ENCODE peak calls at places on chromosomes 3 and 15, in nine cellular contexts. One of them, this sample, is unnamed.

GRCh38 chr3:3110749-3111361 is 681 bp upstream of the IL5RA start:
- DNase-seq in T-helper 9 cell: no peak
- DNase-seq in RPMI7951: no peak
- DNase-seq in LoVo: no peak
- DNase-seq in DMS153: no peak
- DNase-seq in A549: no peak
- DNase-seq in KBM-7: peak; percentile 23
- DNase-seq in NT2/D1: no peak
- DNase-seq in epithelial cell of esophagus: no peak
- DNase-seq in this sample: peak; percentile 39

GRCh38 chr3:149575213-149575961 is 82.4 kb downstream of the WWTR1 start:
- DNase-seq in T-helper 9 cell: no peak
- DNase-seq in RPMI7951: peak; percentile 98
- DNase-seq in LoVo: no peak
- DNase-seq in DMS153: peak; percentile 41
- DNase-seq in A549: peak; percentile 61
- DNase-seq in KBM-7: no peak
- DNase-seq in NT2/D1: no peak
- DNase-seq in epithelial cell of esophagus: peak; percentile 57
- DNase-seq in this sample: no peak

GRCh38 chr3:82386656-82387055 is 625.2 kb upstream of the GBE1 start:
- DNase-seq in T-helper 9 cell: no peak
- DNase-seq in RPMI7951: no peak
- DNase-seq in LoVo: no peak
- DNase-seq in DMS153: no peak
- DNase-seq in A549: no peak
- DNase-seq in KBM-7: no peak
- DNase-seq in NT2/D1: no peak
- DNase-seq in epithelial cell of esophagus: peak; percentile 1
- DNase-seq in this sample: no peak

GRCh38 chr15:33057845-33058244 is 136.7 kb downstream of the FMN1 start:
- DNase-seq in T-helper 9 cell: no peak
- DNase-seq in RPMI7951: no peak
- DNase-seq in LoVo: no peak
- DNase-seq in DMS153: no peak
- DNase-seq in A549: no peak
- DNase-seq in KBM-7: no peak
- DNase-seq in NT2/D1: no peak
- DNase-seq in epithelial cell of esophagus: no peak
- DNase-seq in this sample: no peak

GRCh38 chr3:134312873-134313838 is 61.1 kb downstream of the AMOTL2 start:
- DNase-seq in T-helper 9 cell: no peak
- DNase-seq in RPMI7951: peak; percentile 72
- DNase-seq in LoVo: no peak
- DNase-seq in DMS153: no peak
- DNase-seq in A549: no peak
- DNase-seq in KBM-7: no peak
- DNase-seq in NT2/D1: no peak
- DNase-seq in epithelial cell of esophagus: peak; percentile 46
- DNase-seq in this sample: peak; percentile 94

GRCh38 chr3:99128740-99129505 is 227.4 kb upstream of the DCBLD2 start:
- DNase-seq in T-helper 9 cell: no peak
- DNase-seq in RPMI7951: peak; percentile 98
- DNase-seq in LoVo: peak; percentile 60
- DNase-seq in DMS153: no peak
- DNase-seq in A549: no peak
- DNase-seq in KBM-7: no peak
- DNase-seq in NT2/D1: no peak
- DNase-seq in epithelial cell of esophagus: peak; percentile 90
- DNase-seq in this sample: no peak

GRCh38 chr3:38725726-38726410 is 76.4 kb upstream of the SCN5A start:
- DNase-seq in T-helper 9 cell: no peak
- DNase-seq in RPMI7951: peak; percentile 32
- DNase-seq in LoVo: no peak
- DNase-seq in DMS153: no peak
- DNase-seq in A549: no peak
- DNase-seq in KBM-7: no peak
- DNase-seq in NT2/D1: no peak
- DNase-seq in epithelial cell of esophagus: no peak
- DNase-seq in this sample: no peak

GRCh38 chr3:192818126-192818525 is 90.8 kb upstream of the FGF12 start:
- DNase-seq in T-helper 9 cell: no peak
- DNase-seq in RPMI7951: no peak
- DNase-seq in LoVo: no peak
- DNase-seq in DMS153: no peak
- DNase-seq in A549: no peak
- DNase-seq in KBM-7: no peak
- DNase-seq in NT2/D1: no peak
- DNase-seq in epithelial cell of esophagus: no peak
- DNase-seq in this sample: no peak

GRCh38 chr3:140323561-140323960 is 354.3 kb upstream of the TRIM42 start:
- DNase-seq in T-helper 9 cell: no peak
- DNase-seq in RPMI7951: peak; percentile 15
- DNase-seq in LoVo: no peak
- DNase-seq in DMS153: no peak
- DNase-seq in A549: no peak
- DNase-seq in KBM-7: no peak
- DNase-seq in NT2/D1: no peak
- DNase-seq in epithelial cell of esophagus: no peak
- DNase-seq in this sample: no peak

GRCh38 chr15:43487271-43487895 is 5.6 kb downstream of the TP53BP1 start:
- DNase-seq in T-helper 9 cell: no peak
- DNase-seq in RPMI7951: no peak
- DNase-seq in LoVo: no peak
- DNase-seq in DMS153: no peak
- DNase-seq in A549: no peak
- DNase-seq in KBM-7: no peak
- DNase-seq in NT2/D1: no peak
- DNase-seq in epithelial cell of esophagus: no peak
- DNase-seq in this sample: no peak

GRCh38 chr15:52728899-52729298 is 49.7 kb upstream of the ATOSA start:
- DNase-seq in T-helper 9 cell: no peak
- DNase-seq in RPMI7951: peak; percentile 74
- DNase-seq in LoVo: no peak
- DNase-seq in DMS153: no peak
- DNase-seq in A549: no peak
- DNase-seq in KBM-7: no peak
- DNase-seq in NT2/D1: no peak
- DNase-seq in epithelial cell of esophagus: peak; percentile 81
- DNase-seq in this sample: no peak

This sample was measured in GM23338.